ENCODE peak calls at places on chromosomes 2 and 18, in six cellular contexts. A is dorsolateral prefrontal cortex, P is heart left ventricle, V is endodermal cell, U is astrocyte of the cerebellum, J is psoas muscle. H is an unnamed sample.

GRCh38 chr2:240916571-240917008 is 10.5 kb downstream of the CROCC2 start:
- DNase-seq in U (peak; percentile 16), V (peak; percentile 82), P (peak; percentile 78), J (peak; percentile 81), A (no peak), H (peak; percentile 69)

GRCh38 chr2:179422037-179422643 is 157.5 kb upstream of the SESTD1 start:
- DNase-seq in J (peak; percentile 64), V (peak; percentile 92), P (peak; percentile 61), U (peak; percentile 61), A (peak; percentile 68), H (no peak)

GRCh38 chr2:222142027-222142426 is 156.8 kb downstream of the PAX3 start:
- DNase-seq in V (no peak), J (no peak), A (no peak), U (peak; percentile 85), P (no peak), H (peak; percentile 11)

GRCh38 chr18:46856975-46857374 is 60.3 kb downstream of the PIAS2 start:
- DNase-seq in A (no peak), V (no peak), J (no peak), U (no peak), P (no peak), H (no peak)

GRCh38 chr2:118990757-118991545 is 49.0 kb downstream of the MARCO start:
- DNase-seq in V (no peak), P (no peak), J (no peak), U (no peak), A (no peak), H (no peak)

GRCh38 chr2:71348302-71348701 is 16.7 kb downstream of the ZNF638 start:
- DNase-seq in A (no peak), U (peak; percentile 53), P (no peak), J (no peak), V (peak; percentile 54), H (no peak)

GRCh38 chr2:186460465-186460864 is 25.6 kb upstream of the ZC3H15 start:
- DNase-seq in P (no peak), J (no peak), U (no peak), V (no peak), A (no peak), H (no peak)

GRCh38 chr2:54936766-54937165 is 113.5 kb downstream of the RTN4 start:
- DNase-seq in V (no peak), J (no peak), A (no peak), P (no peak), U (no peak), H (no peak)

GRCh38 chr2:30150786-30151185 is 4.0 kb downstream of the YPEL5 start:
- DNase-seq in P (no peak), A (no peak), U (no peak), V (no peak), J (no peak), H (no peak)

GRCh38 chr2:6828299-6828584 is 37.5 kb downstream of the CMPK2 start:
- DNase-seq in V (no peak), U (peak; percentile 47), J (no peak), P (no peak), A (no peak), H (peak; percentile 26)
- TF ChIP-seq CTCF in V (peak; percentile 74), U (peak; percentile 40), J (peak; percentile 43), P (peak; percentile 72), A (peak; percentile 75), H (peak; percentile 46)

GRCh38 chr2:99922664-99923063 is 219.7 kb downstream of the AFF3 start:
- DNase-seq in J (no peak), P (no peak), U (no peak), V (no peak), A (no peak), H (no peak)

GRCh38 chr2:99926986-99927385 is 215.4 kb downstream of the AFF3 start:
- DNase-seq in J (no peak), A (no peak), P (no peak), V (no peak), U (no peak), H (peak; percentile 17)

GRCh38 chr2:99933894-99934650 is 208.3 kb downstream of the AFF3 start:
- DNase-seq in P (no peak), U (no peak), V (no peak), J (no peak), A (no peak), H (no peak)

GRCh38 chr2:99925960-99926359 is 216.4 kb downstream of the AFF3 start:
- DNase-seq in A (no peak), U (no peak), V (no peak), J (no peak), P (no peak), H (no peak)

DNA sequence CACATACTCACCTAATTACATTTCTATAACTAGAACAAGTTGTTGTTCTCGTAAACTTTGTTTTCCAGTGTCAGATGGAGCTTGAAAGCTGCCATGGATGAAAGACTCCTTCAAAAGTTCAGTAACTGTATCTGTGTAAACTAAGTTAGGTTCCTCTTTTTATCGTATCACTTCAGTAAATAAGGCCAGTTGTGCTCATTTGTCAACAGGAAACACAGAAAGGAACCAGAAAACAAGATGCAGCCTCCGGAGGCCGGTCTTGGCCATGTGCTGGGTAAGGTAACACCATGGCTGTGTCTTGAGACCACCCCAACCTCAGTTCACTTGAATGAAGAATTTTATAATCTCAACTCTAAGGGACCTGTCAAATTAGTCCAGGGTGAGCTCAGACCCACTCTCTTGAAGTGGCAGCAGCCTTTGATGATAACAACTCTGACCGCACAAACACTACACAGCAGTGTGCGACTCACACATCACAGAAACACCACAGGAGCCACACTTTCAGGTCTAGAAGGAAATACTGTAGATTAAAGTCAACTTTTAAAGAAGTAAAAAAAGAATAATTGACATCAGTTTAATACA is 213.8 kb downstream of the AFF3 start:
- DNase-seq in V (no peak), U (no peak), J (no peak), P (no peak), A (no peak), H (no peak)
- H3K4me3 ChIP-seq in V (no peak overlapping the region), U (no peak overlapping the region), J (no peak overlapping the region), P (no peak overlapping the region), A (no peak overlapping the region), H (no peak overlapping the region)

DNA sequence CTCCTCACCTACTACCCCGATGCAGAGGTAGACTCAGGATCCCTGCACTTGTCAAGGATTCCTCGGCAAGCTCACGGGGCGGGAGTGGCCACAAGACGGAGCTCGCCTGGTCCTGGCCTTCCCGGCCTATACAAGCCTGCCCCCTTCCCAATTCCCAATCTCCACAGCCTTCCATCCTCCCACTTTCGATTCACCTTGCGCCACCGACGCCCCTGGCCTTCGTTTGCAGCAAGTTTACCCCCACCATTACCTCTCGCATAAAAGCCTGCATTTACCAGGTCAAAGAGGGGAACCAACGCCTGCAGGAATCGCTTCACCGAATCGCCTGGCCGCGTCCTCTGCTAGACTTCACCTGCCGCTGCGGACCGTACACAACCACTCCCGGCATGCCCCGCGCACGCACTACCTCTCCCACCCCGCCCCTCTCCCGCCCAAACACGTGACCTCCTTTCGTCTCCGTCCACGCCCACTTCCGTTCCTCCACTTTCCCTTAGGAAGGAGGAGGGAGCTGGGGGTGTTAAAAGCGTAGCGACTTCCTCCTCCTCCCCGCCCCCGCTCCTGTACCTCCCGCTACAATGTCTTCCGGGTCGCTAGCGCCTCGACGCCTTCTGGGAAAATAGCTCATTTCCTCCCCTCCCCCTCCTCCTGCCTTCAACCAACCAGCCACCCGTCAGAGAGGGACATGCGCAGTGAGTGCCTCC is at the start of gene ORC4:
- DNase-seq in P (peak; percentile 97), J (peak; percentile 98), A (peak; percentile 97), V (peak; percentile 99), U (peak; percentile 99), H (peak; percentile 97)
- TF ChIP-seq CTCF in P (peak; percentile 37), J (peak; percentile 22), A (peak; percentile 44), V (peak; percentile 78), U (peak; percentile 66), H (peak; percentile 64)

GRCh38 chr2:7703523-7704144 is 786.4 kb downstream of the RNF144A start:
- DNase-seq in V (peak; percentile 74), U (no peak), P (no peak), A (no peak), J (no peak), H (no peak)
- H3K4me3 ChIP-seq in V (no peak overlapping the region), U (no peak overlapping the region), P (no peak overlapping the region), A (no peak overlapping the region), J (no peak overlapping the region), H (no peak overlapping the region)

DNA sequence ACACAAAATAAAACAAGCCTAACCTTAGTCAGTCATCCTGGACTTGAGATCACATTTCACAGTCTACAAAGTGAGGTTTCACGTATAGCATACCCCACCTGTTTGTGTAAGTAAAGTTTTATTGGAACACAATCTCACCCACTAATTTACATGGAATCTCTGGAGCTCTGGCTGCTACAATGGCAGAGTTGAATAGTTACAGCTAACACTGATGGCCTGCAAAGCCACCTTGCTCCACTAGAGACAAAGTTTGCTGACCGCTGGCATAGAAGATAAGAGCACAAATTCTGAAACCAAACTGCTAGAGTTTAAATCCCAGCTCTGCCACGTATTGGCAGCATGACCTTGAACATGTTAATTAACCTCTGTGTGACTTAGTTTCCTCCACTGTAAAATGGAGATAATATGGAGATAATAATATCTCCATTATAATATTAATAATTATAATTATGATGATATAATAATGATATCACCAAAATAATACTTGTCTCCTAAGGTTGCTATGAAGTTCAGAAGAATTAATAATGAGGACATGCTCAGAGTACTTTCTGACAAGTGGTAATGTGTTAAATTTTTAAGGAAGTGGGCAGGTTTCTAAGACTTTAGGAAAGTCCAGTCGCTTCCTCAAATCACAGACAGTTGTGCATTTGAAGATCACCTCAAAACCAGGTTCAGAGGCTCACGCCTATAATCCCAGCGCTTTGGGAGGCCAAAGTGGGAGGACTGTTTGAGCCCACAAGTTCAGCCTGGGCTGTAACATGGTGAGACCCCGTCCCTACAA is 204.6 kb downstream of the SH3RF3 start:
- DNase-seq in J (no peak), U (no peak), V (peak; percentile 69), P (no peak), A (no peak), H (no peak)
- TF ChIP-seq CTCF in J (no peak), U (peak; percentile 52), V (peak; percentile 76), P (no peak), A (no peak), H (peak; percentile 41)

GRCh38 chr2:88443353-88443938 is 9.0 kb downstream of the FOXI3 start:
- DNase-seq in J (no peak), A (no peak), U (no peak), V (peak; percentile 60), P (no peak), H (no peak)
- H3K4me3 ChIP-seq in J (no peak overlapping the region), A (no peak overlapping the region), U (no peak overlapping the region), V (no peak overlapping the region), P (no peak overlapping the region), H (no peak overlapping the region)

GRCh38 chr2:10124538-10125045 is 2.1 kb downstream of the RRM2 start:
- DNase-seq in U (peak; percentile 59), J (no peak), A (no peak), V (no peak), P (no peak), H (no peak)
- TF ChIP-seq CTCF in U (peak; percentile 53), J (peak; percentile 72), A (peak; percentile 84), V (peak; percentile 84), P (peak; percentile 76), H (peak; percentile 56)